ENCODE peak calls at places on chromosome 2, in four cellular contexts. One of them, this sample, is unnamed.

GRCh38 chr2:28780496-28780895 is 28.9 kb downstream of the PPP1CB start:
- DNase-seq in HCT116: no peak
- DNase-seq in K562: no peak
- DNase-seq in HepG2: no peak
- DNase-seq in this sample: no peak

GRCh38 chr2:200454839-200455801 is 54.7 kb downstream of the KCTD18 start:
- DNase-seq in HCT116: peak
- DNase-seq in K562: no peak
- DNase-seq in HepG2: peak
- DNase-seq in this sample: no peak

GRCh38 chr2:9558948-9559381 is 3.3 kb upstream of the ADAM17 start:
- DNase-seq in HCT116: no peak
- DNase-seq in K562: no peak
- DNase-seq in HepG2: no peak
- DNase-seq in this sample: peak

GRCh38 chr2:217714268-217714643 is 288.5 kb downstream of the TNS1 start:
- DNase-seq in HCT116: no peak
- DNase-seq in K562: no peak
- DNase-seq in HepG2: peak
- DNase-seq in this sample: no peak

GRCh38 chr2:101185656-101186055 is 34.5 kb upstream of the TBC1D8 start:
- DNase-seq in HCT116: no peak
- DNase-seq in K562: no peak
- DNase-seq in HepG2: no peak
- DNase-seq in this sample: no peak

GRCh38 chr2:7703523-7704144 is 786.4 kb downstream of the RNF144A start:
- DNase-seq in HCT116: no peak
- DNase-seq in K562: no peak
- DNase-seq in HepG2: no peak
- DNase-seq in this sample: no peak

GRCh38 chr2:23694058-23695045 is 232.6 kb downstream of the ATAD2B start:
- DNase-seq in HCT116: no peak
- DNase-seq in K562: no peak
- DNase-seq in HepG2: no peak
- DNase-seq in this sample: no peak

GRCh38 chr2:100823665-100824438 is 3.9 kb downstream of the NPAS2 start:
- DNase-seq in HCT116: no peak
- DNase-seq in K562: no peak
- DNase-seq in HepG2: peak
- DNase-seq in this sample: no peak

GRCh38 chr2:42224422-42225067 is 55.4 kb downstream of the EML4 start:
- DNase-seq in HCT116: no peak
- DNase-seq in K562: no peak
- DNase-seq in HepG2: no peak
- DNase-seq in this sample: no peak
- H3K27ac ChIP-seq in HCT116: no peak
- H3K27ac ChIP-seq in K562: no peak
- H3K27ac ChIP-seq in HepG2: no peak
- H3K27ac ChIP-seq in this sample: peak

GRCh38 chr2:118047273-118047898 is 33.5 kb upstream of the CCDC93 start:
- DNase-seq in HCT116: no peak
- DNase-seq in K562: no peak
- DNase-seq in HepG2: no peak
- DNase-seq in this sample: no peak
- TF ChIP-seq TCF7L2 in HCT116: no peak
- TF ChIP-seq TCF7L2 in K562: no peak
- TF ChIP-seq TCF7L2 in HepG2: no peak
- TF ChIP-seq TCF7L2 in this sample: no peak

GRCh38 chr2:113237604-113238003 is 41.1 kb downstream of the PAX8 start:
- DNase-seq in HCT116: no peak
- DNase-seq in K562: no peak
- DNase-seq in HepG2: peak
- DNase-seq in this sample: no peak
- TF ChIP-seq REST in HCT116: no peak
- TF ChIP-seq REST in K562: no peak
- TF ChIP-seq REST in HepG2: no peak
- TF ChIP-seq REST in this sample: no peak

GRCh38 chr2:173231465-173231864 is 123.2 kb upstream of the CDCA7 start:
- DNase-seq in HCT116: no peak
- DNase-seq in K562: no peak
- DNase-seq in HepG2: peak
- DNase-seq in this sample: no peak
- H3K27ac ChIP-seq in HCT116: no peak
- H3K27ac ChIP-seq in K562: no peak
- H3K27ac ChIP-seq in HepG2: peak
- H3K27ac ChIP-seq in this sample: no peak